ENCODE peak calls at places on chromosomes 12 and 14, in four cellular contexts. One of them, this sample, is unnamed.

GRCh38 chr12:123043536-123044001 is 63.1 kb downstream of the ARL6IP4 start:
- DNase-seq in BJ: peak
- DNase-seq in left lung: peak
- DNase-seq in lower lobe of right lung: peak
- DNase-seq in this sample: peak

GRCh38 chr12:74900232-74900631 is 309.4 kb downstream of the KCNC2 start:
- DNase-seq in BJ: no peak
- DNase-seq in lower lobe of right lung: no peak
- DNase-seq in left lung: no peak
- DNase-seq in this sample: no peak

GRCh38 chr14:69449216-69449615 is 35.3 kb upstream of the PLEKHD1 start:
- DNase-seq in BJ: no peak
- DNase-seq in lower lobe of right lung: no peak
- DNase-seq in left lung: no peak
- DNase-seq in this sample: no peak

GRCh38 chr14:86124328-86124727 is 594.4 kb downstream of the FLRT2 start:
- DNase-seq in BJ: no peak
- DNase-seq in left lung: no peak
- DNase-seq in lower lobe of right lung: no peak
- DNase-seq in this sample: no peak

GRCh38 chr14:99127651-99128167 is 144.3 kb downstream of the BCL11B start:
- DNase-seq in left lung: no peak
- DNase-seq in lower lobe of right lung: no peak
- DNase-seq in BJ: no peak
- DNase-seq in this sample: peak

GRCh38 chr12:53941187-53941586 is 2.6 kb downstream of the HOXC13 start:
- DNase-seq in left lung: no peak
- DNase-seq in BJ: no peak
- DNase-seq in lower lobe of right lung: no peak
- DNase-seq in this sample: no peak

GRCh38 chr14:40656301-40656700 is 950.4 kb upstream of the LRFN5 start:
- DNase-seq in BJ: no peak
- DNase-seq in lower lobe of right lung: no peak
- DNase-seq in left lung: no peak
- DNase-seq in this sample: no peak

GRCh38 chr12:32230607-32230982 is 123.9 kb downstream of the BICD1 start:
- DNase-seq in BJ: no peak
- DNase-seq in left lung: no peak
- DNase-seq in lower lobe of right lung: no peak
- DNase-seq in this sample: no peak

GRCh38 chr14:23379331-23380196 is 2.7 kb downstream of the CMTM5 start:
- DNase-seq in left lung: peak
- DNase-seq in BJ: no peak
- DNase-seq in lower lobe of right lung: peak
- DNase-seq in this sample: no peak

GRCh38 chr12:121894633-121895032 is 6.0 kb downstream of the PSMD9 start:
- DNase-seq in BJ: no peak
- DNase-seq in left lung: no peak
- DNase-seq in lower lobe of right lung: no peak
- DNase-seq in this sample: no peak

GRCh38 chr14:35050652-35051051 is 4.6 kb downstream of the FAM177A1 start:
- DNase-seq in lower lobe of right lung: no peak
- DNase-seq in left lung: no peak
- DNase-seq in BJ: peak
- DNase-seq in this sample: no peak

DNA sequence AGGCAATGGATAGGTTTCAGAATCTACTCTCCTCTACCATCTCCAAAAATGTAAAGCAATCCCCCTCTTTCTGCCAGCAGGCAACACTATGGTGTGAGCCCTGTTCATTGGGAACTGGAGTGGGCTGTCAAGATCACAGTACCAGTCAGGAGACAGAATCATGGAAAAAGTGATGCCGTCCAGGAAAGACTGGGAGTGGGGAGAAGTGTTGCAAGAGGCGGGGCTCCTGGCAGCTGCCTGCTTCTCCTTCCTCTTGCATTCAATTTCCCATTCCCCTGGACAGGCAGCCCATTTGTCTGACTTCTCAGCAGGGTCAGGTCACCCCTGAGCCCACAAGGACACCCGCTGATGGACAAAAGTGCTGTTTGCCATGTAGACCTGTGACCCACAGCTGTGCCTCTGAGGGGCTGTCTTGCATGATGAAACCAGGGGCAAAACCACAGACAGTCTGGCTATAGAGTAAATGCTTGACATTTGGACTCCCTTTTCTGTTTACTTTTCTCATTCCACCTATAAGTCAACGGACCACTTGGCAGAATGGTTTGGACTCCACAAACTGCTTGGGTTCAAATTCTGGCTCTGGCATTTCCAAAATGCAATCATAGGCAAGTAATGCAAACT is 30.1 kb upstream of the RPH3A start:
- DNase-seq in lower lobe of right lung: no peak
- DNase-seq in left lung: no peak
- DNase-seq in BJ: no peak
- DNase-seq in this sample: no peak
- H3K4me3 ChIP-seq in lower lobe of right lung: no peak
- H3K4me3 ChIP-seq in left lung: no peak
- H3K4me3 ChIP-seq in BJ: no peak
- H3K4me3 ChIP-seq in this sample: no peak

GRCh38 chr12:104973250-104973649 is 12.9 kb upstream of the NOPCHAP1 start:
- DNase-seq in lower lobe of right lung: no peak
- DNase-seq in left lung: no peak
- DNase-seq in BJ: no peak
- DNase-seq in this sample: no peak

GRCh38 chr12:104974626-104975290 is 11.4 kb upstream of the NOPCHAP1 start:
- DNase-seq in left lung: peak
- DNase-seq in BJ: no peak
- DNase-seq in lower lobe of right lung: no peak
- DNase-seq in this sample: no peak

GRCh38 chr12:104971276-104971675 is 13.2 kb upstream of the SLC41A2 start:
- DNase-seq in left lung: no peak
- DNase-seq in lower lobe of right lung: no peak
- DNase-seq in BJ: no peak
- DNase-seq in this sample: no peak

GRCh38 chr12:104975621-104976343 is 10.3 kb upstream of the NOPCHAP1 start:
- DNase-seq in lower lobe of right lung: no peak
- DNase-seq in BJ: no peak
- DNase-seq in left lung: no peak
- DNase-seq in this sample: no peak

GRCh38 chr12:104976703-104977102 is 9.4 kb upstream of the NOPCHAP1 start:
- DNase-seq in lower lobe of right lung: no peak
- DNase-seq in BJ: no peak
- DNase-seq in left lung: no peak
- DNase-seq in this sample: no peak
- TF ChIP-seq CTCF in lower lobe of right lung: no peak
- TF ChIP-seq CTCF in BJ: no peak
- TF ChIP-seq CTCF in left lung: no peak
- TF ChIP-seq CTCF in this sample: no peak

GRCh38 chr14:39374846-39375245 is 57.4 kb downstream of the FBXO33 start:
- DNase-seq in left lung: no peak
- DNase-seq in BJ: peak
- DNase-seq in lower lobe of right lung: no peak
- DNase-seq in this sample: peak

GRCh38 chr14:39381366-39381765 is 50.9 kb downstream of the FBXO33 start:
- DNase-seq in left lung: no peak
- DNase-seq in lower lobe of right lung: no peak
- DNase-seq in BJ: no peak
- DNase-seq in this sample: no peak

GRCh38 chr14:39382463-39382862 is 49.8 kb downstream of the FBXO33 start:
- DNase-seq in lower lobe of right lung: no peak
- DNase-seq in left lung: no peak
- DNase-seq in BJ: no peak
- DNase-seq in this sample: no peak

GRCh38 chr14:39372656-39373055 is 59.6 kb downstream of the FBXO33 start:
- DNase-seq in left lung: no peak
- DNase-seq in BJ: no peak
- DNase-seq in lower lobe of right lung: no peak
- DNase-seq in this sample: peak

DNA sequence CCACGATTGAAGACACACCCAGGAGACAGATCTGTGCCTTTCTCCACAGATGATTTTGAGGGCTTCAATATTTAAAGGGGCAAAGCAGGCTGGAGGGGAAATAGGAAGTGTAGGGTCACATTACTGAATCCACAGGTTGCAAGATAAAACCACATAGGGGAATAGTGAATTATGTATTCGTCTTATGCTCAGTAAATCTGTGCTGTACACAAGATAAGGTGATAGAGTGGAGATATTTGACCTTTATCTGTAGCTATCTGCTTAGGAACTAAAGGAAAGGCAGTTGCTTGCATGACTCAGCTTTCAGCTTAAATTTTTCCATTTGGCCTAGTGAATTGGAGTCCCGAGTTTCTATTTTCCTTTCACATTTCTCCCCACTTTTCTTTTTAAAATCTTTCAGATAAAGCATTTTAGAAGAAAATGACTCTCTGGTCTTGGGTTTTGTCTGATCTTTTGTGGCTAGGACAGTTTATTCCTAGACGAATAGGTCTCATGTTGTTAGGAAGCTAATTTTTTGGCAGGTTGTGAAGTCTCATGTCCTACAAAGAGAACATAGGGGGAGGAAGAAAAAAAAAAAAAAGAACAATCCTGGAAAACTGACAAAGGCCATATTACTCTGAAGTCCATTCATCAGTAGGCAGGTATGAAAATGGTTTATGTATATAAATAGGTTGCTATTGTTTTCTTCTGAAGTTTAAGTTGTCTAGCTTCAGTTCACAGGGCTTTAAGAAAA is 55.4 kb downstream of the FBXO33 start:
- DNase-seq in BJ: no peak
- DNase-seq in left lung: no peak
- DNase-seq in lower lobe of right lung: no peak
- DNase-seq in this sample: no peak
- H3K4me3 ChIP-seq in BJ: no peak
- H3K4me3 ChIP-seq in left lung: no peak
- H3K4me3 ChIP-seq in lower lobe of right lung: no peak
- H3K4me3 ChIP-seq in this sample: no peak

GRCh38 chr12:4276524-4277204 is 3.1 kb downstream of the CCND2 start:
- DNase-seq in left lung: peak
- DNase-seq in BJ: peak
- DNase-seq in lower lobe of right lung: peak
- DNase-seq in this sample: peak

GRCh38 chr12:4278582-4278939 is 5.0 kb downstream of the CCND2 start:
- DNase-seq in lower lobe of right lung: peak
- DNase-seq in left lung: peak
- DNase-seq in BJ: no peak
- DNase-seq in this sample: no peak

GRCh38 chr12:4277856-4278581 is 4.5 kb downstream of the CCND2 start:
- DNase-seq in lower lobe of right lung: no peak
- DNase-seq in left lung: no peak
- DNase-seq in BJ: no peak
- DNase-seq in this sample: no peak

GRCh38 chr12:4275869-4276253 is 2.3 kb downstream of the CCND2 start:
- DNase-seq in BJ: no peak
- DNase-seq in lower lobe of right lung: no peak
- DNase-seq in left lung: no peak
- DNase-seq in this sample: no peak

GRCh38 chr12:4277205-4277543 is 3.6 kb downstream of the CCND2 start:
- DNase-seq in left lung: no peak
- DNase-seq in BJ: no peak
- DNase-seq in lower lobe of right lung: no peak
- DNase-seq in this sample: no peak
- TF ChIP-seq CTCF in left lung: no peak
- TF ChIP-seq CTCF in BJ: no peak
- TF ChIP-seq CTCF in lower lobe of right lung: peak
- TF ChIP-seq CTCF in this sample: no peak

GRCh38 chr12:50928392-50928791 is 24.0 kb upstream of the HIGD1C start:
- DNase-seq in left lung: no peak
- DNase-seq in BJ: no peak
- DNase-seq in lower lobe of right lung: no peak
- DNase-seq in this sample: no peak
- H3K4me3 ChIP-seq in left lung: peak
- H3K4me3 ChIP-seq in BJ: no peak
- H3K4me3 ChIP-seq in lower lobe of right lung: peak
- H3K4me3 ChIP-seq in this sample: no peak

GRCh38 chr12:1517007-1517406 is 77.4 kb downstream of the FBXL14 start:
- DNase-seq in left lung: no peak
- DNase-seq in BJ: peak
- DNase-seq in lower lobe of right lung: no peak
- DNase-seq in this sample: peak
- TF ChIP-seq CTCF in left lung: no peak
- TF ChIP-seq CTCF in BJ: peak
- TF ChIP-seq CTCF in lower lobe of right lung: no peak
- TF ChIP-seq CTCF in this sample: peak

This sample was measured in AG04449.